ENCODE peak calls at places on chromosomes 12 and 14, in eight cellular contexts. B is GM04504; X is gastrocnemius medialis; L is IMR-90; E is choroid plexus epithelial cell; A is globus pallidus; Q is A549; T is stimulated activated effector memory CD8-positive, alpha-beta T cell treated with anti-CD3 and anti-CD28 coated beads, Interleukin-12 subunit alpha, Interleukin-12 subunit beta, amount 100 ng/mL, for 72 hours. H is an unnamed sample.

GRCh38 chr12:31989987-31990386 is 30.8 kb downstream of the RESF1 start:
- DNase-seq in X (no peak), B (no peak), A (no peak), T (no peak), L (peak), Q (no peak), E (peak), H (peak)

GRCh38 chr14:61671086-61671485 is 24.2 kb upstream of the HIF1A start:
- DNase-seq in X (no peak), L (no peak), E (no peak), B (no peak), Q (no peak), A (no peak), T (no peak), H (no peak)

GRCh38 chr12:28222959-28223662 is 32.9 kb downstream of the CCDC91 start:
- DNase-seq in Q (no peak), E (no peak), X (no peak), T (no peak), L (no peak), A (no peak), B (no peak), H (no peak)

GRCh38 chr14:76603713-76604112 is 157.6 kb upstream of the VASH1 start:
- DNase-seq in B (no peak), L (no peak), X (no peak), E (no peak), T (no peak), Q (no peak), A (no peak), H (no peak)

GRCh38 chr14:28515571-28515970 is 251.0 kb upstream of the FOXG1 start:
- DNase-seq in L (peak), Q (no peak), B (no peak), A (no peak), X (no peak), T (no peak), E (peak), H (peak)

GRCh38 chr14:55743551-55743950 is 163.5 kb downstream of the KTN1 start:
- DNase-seq in A (no peak), E (no peak), Q (no peak), T (no peak), L (no peak), B (no peak), X (no peak), H (no peak)

GRCh38 chr14:24392327-24393098 is 6.3 kb upstream of the NYNRIN start:
- DNase-seq in Q (peak), E (peak), T (no peak), B (no peak), L (peak), X (no peak), A (no peak), H (peak)

GRCh38 chr14:74954232-74954946 is 1.0 kb downstream of the PGF start:
- DNase-seq in T (no peak), L (no peak), B (no peak), E (no peak), X (no peak), Q (no peak), A (no peak), H (no peak)

H was measured in brain microvascular endothelial cell.